ENCODE peak calls at places on chromosomes 16 and 17, in four cellular contexts. R is neural progenitor cell, C is endothelial cell of umbilical vein, H is psoas muscle. I is an unnamed sample.
A peak's percentile ranks its signal among the peaks of the same experiment; 100 is the strongest.

GRCh38 chr17:19867094-19867653 is 562 bp downstream of the ULK2 start:
- DNase-seq in R (peak; percentile 88), C (peak; percentile 71), H (peak; percentile 36), I (peak; percentile 55)

GRCh38 chr16:19227643-19228042 is 57.9 kb upstream of the CLEC19A start:
- DNase-seq in R (peak; percentile 71), C (no peak), H (no peak), I (no peak)

GRCh38 chr17:36590082-36590481 is 1.6 kb upstream of the DHRS11 start:
- DNase-seq in R (no peak), C (no peak), H (no peak), I (no peak)

GRCh38 chr17:32777922-32778321 is 99.0 kb downstream of the MYO1D start:
- DNase-seq in R (no peak), C (no peak), H (no peak), I (no peak)

GRCh38 chr17:6366144-6366755 is 68.7 kb downstream of the AIPL1 start:
- DNase-seq in R (no peak), C (no peak), H (no peak), I (peak; percentile 32)

GRCh38 chr16:55035037-55035436 is 104.4 kb downstream of the IRX5 start:
- DNase-seq in R (peak; percentile 80), C (no peak), H (no peak), I (no peak)

GRCh38 chr16:66878067-66878466 is 2.2 kb upstream of the PDP2 start:
- DNase-seq in R (no peak), C (no peak), H (no peak), I (no peak)

GRCh38 chr17:43528319-43528987 is 17.7 kb downstream of the ETV4 start:
- DNase-seq in R (no peak), C (no peak), H (peak; percentile 45), I (no peak)

GRCh38 chr17:78915872-78916632 is 9.1 kb downstream of the TIMP2 start:
- DNase-seq in R (no peak), C (peak; percentile 46), H (peak; percentile 71), I (peak; percentile 79)

GRCh38 chr17:80892900-80893603 is 98.6 kb upstream of the CHMP6 start:
- DNase-seq in R (no peak), C (peak; percentile 36), H (peak; percentile 71), I (peak; percentile 85)

GRCh38 chr16:62041401-62041800 is 5.2 kb upstream of the CDH8 start:
- DNase-seq in R (peak; percentile 84), C (no peak), H (no peak), I (peak; percentile 20)

GRCh38 chr17:35773674-35774425 is 13.2 kb downstream of the C17orf50 start:
- DNase-seq in R (no peak), C (peak; percentile 38), H (no peak), I (no peak)

GRCh38 chr17:50899005-50899460 is 32.9 kb upstream of the TOB1 start:
- DNase-seq in R (no peak), C (no peak), H (no peak), I (no peak)

GRCh38 chr16:88066680-88067529 is 115.7 kb downstream of the BANP start:
- DNase-seq in R (no peak), C (no peak), H (no peak), I (no peak)

GRCh38 chr17:47694818-47695663 is 1.1 kb downstream of the TBKBP1 start:
- DNase-seq in R (peak; percentile 45), C (peak; percentile 55), H (peak; percentile 76), I (no peak)

GRCh38 chr17:16924701-16925440 is 47.0 kb downstream of the TNFRSF13B start:
- DNase-seq in R (no peak), C (no peak), H (no peak), I (no peak)

GRCh38 chr17:30113213-30113612 is 3.4 kb upstream of the NSRP1 start:
- DNase-seq in R (no peak), C (no peak), H (no peak), I (no peak)

GRCh38 chr17:42878123-42878880 is 22.3 kb upstream of the G6PC1 start:
- DNase-seq in R (peak; percentile 75), C (no peak), H (no peak), I (no peak)

GRCh38 chr17:11309850-11310249 is 68.8 kb downstream of the SHISA6 start:
- DNase-seq in R (no peak), C (no peak), H (no peak), I (no peak)

GRCh38 chr17:45371414-45372324 is 54.8 kb upstream of the MAP3K14 start:
- DNase-seq in R (peak; percentile 92), C (peak; percentile 93), H (peak; percentile 90), I (peak; percentile 95)

DNA sequence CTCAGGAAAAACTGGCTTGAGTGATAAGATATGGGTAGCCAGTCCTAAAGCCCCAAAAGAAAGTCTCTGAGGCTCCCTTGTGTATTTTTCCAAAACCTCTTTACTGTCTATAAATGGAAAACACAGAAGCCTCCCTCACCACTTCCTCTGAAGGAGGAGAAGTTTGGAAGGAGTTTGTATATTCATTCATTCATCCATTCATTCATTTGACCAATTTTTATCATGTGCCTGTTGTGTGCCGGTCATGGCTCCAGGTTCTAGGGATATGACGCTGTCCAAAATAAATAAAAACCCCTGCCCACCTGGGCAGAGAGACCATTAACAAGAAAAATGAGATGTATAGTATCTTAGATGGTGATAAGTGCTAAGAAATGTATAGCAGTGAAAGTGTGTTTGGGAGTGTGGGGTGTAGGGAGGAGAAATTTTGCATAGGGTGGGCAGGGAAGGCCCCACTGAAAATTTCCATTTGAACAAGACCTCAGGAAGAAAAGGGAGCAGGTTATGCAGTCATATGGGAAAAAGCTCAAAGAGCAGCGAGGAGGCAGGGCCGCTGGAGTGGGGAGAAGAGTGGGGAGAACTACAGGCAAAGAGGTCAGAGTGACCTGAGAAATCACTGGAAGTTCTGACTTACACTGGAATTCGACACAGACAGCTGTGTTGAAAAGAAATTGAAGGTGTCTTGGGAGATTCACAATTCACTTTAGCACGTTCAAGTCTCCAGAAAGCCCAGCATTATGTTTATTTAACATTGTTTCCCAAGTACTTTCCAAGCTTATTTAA is 6.1 kb upstream of the WIPI1 start:
- DNase-seq in R (no peak), C (no peak), H (no peak), I (no peak)
- TF ChIP-seq CTCF in R (no peak), C (no peak), H (no peak), I (peak; percentile 32)

DNA sequence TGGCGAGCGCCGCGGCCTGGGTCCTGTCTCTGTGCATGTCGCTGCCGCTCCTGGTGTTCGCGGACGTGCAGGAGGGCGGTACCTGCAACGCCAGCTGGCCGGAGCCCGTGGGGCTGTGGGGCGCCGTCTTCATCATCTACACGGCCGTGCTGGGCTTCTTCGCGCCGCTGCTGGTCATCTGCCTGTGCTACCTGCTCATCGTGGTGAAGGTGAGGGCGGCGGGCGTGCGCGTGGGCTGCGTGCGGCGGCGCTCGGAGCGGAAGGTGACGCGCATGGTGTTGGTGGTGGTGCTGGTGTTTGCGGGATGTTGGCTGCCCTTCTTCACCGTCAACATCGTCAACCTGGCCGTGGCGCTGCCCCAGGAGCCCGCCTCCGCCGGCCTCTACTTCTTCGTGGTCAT is 6.8 kb downstream of the SSTR5 start:
- DNase-seq in R (no peak), C (no peak), H (no peak), I (no peak)
- H3K27ac ChIP-seq in R (no peak overlapping the region), C (no peak overlapping the region), H (no peak overlapping the region), I (peak overlapping the region; percentile 95)

GRCh38 chr17:7502987-7503386 is 18.8 kb downstream of the POLR2A start:
- DNase-seq in R (peak; percentile 48), C (no peak), H (no peak), I (no peak)
- TF ChIP-seq CTCF in R (peak; percentile 49), C (peak; percentile 27), H (no peak), I (peak; percentile 11)

GRCh38 chr16:84360748-84361147 is 7.6 kb upstream of the ATP2C2 start:
- DNase-seq in R (no peak), C (no peak), H (no peak), I (no peak)
- H3K27ac ChIP-seq in R (no peak overlapping the region), C (no peak overlapping the region), H (no peak overlapping the region), I (no peak overlapping the region)

GRCh38 chr17:74454197-74455024 is 12.0 kb upstream of the CD300A start:
- DNase-seq in R (peak; percentile 38), C (peak; percentile 46), H (peak; percentile 95), I (no peak)
- TF ChIP-seq CTCF in R (no peak), C (no peak), H (no peak), I (no peak)

DNA sequence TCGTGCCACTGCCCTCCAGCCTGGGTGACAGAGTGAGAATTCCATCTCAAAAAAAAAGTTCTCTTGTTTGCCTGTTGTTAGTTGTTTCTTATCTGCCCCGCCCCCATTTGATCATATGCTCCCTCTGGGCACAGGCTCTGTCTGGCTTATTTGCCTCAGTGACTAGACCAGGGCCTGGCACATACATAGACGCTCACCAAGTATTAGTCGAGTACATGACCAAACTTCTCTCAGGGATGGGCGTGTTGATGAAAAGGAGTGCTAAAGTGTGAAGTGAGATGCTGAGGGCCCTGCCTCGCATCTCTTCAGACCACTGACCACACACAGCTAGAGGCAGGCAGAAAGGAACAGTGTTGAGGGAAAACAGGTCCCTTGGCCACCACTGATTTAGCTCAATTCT is 3.3 kb upstream of the HELZ start:
- DNase-seq in R (no peak), C (no peak), H (no peak), I (no peak)
- H3K27ac ChIP-seq in R (no peak overlapping the region), C (no peak overlapping the region), H (no peak overlapping the region), I (peak overlapping the region; percentile 100)

DNA sequence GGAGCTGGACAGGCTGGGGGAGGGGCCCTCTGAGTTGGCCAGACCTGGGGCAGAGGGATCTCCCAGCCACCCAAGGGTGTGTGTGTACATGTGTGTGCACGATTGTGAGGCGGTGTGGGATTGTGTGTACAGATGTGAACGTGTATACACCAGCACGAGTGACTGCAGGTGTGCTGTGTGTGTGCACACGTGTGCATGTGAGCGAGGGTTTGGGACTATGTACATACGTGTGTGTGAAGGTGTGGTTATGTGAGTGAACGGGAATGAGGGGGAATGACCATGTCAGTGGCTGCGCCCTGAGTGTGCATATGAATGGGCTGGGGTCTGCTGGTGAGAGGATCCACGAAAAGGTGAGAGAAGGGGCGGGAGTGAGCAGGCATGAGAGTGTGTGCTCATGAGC is 22.4 kb upstream of the TAC4 start:
- DNase-seq in R (no peak), C (no peak), H (no peak), I (no peak)
- TF ChIP-seq CTCF in R (no peak), C (no peak), H (no peak), I (no peak)

DNA sequence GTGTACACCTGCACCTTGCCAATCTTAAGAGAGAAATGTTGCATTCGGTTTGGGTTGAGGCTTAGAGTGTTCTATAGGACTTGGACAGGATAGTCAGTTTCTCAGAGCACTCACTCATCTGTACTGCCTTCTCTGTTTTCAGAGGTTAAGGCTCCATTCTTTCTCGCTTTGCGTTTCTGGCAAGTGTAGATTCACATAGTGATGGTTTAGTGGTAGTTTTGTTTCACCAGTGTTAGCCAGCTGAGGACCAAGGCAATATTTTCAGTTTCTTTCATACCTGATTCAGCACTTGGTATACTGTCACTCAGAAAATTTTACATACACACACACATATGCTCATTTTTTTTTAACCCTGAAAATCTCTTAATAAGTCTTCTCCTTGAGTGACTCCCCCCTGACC is 1.3 kb downstream of the ATXN1L start:
- DNase-seq in R (no peak), C (no peak), H (no peak), I (no peak)
- H3K27ac ChIP-seq in R (no peak overlapping the region), C (no peak overlapping the region), H (peak overlapping the region; percentile 96), I (no peak overlapping the region)

GRCh38 chr17:37701424-37702020 is 43.3 kb downstream of the HNF1B start:
- DNase-seq in R (peak; percentile 39), C (peak; percentile 27), H (no peak), I (no peak)
- TF ChIP-seq CTCF in R (peak; percentile 73), C (peak; percentile 68), H (peak; percentile 31), I (no peak)